ENCODE peak calls at places on chromosomes 12 and 14, in seven cellular contexts. F is GM12878, B is HepG2, T is HCT116, M is SK-N-SH, A is K562, K is H1. G is an unnamed sample.
A peak's percentile ranks its signal among the peaks of the same experiment; 100 is the strongest.

GRCh38 chr14:78253986-78254385 is 83.8 kb downstream of the NRXN3 start:
- DNase-seq in T (no peak), B (no peak), F (no peak), A (no peak), M (no peak), K (no peak), G (no peak)

GRCh38 chr12:71399197-71399596 is 40.4 kb upstream of the LGR5 start:
- DNase-seq in A (no peak), B (no peak), T (no peak), M (no peak), F (no peak), K (no peak), G (no peak)

GRCh38 chr12:58966939-58967338 is 46.6 kb upstream of the LRIG3 start:
- DNase-seq in T (no peak), M (no peak), B (no peak), F (no peak), K (no peak), A (no peak), G (no peak)

GRCh38 chr12:103800252-103800771 is 40.7 kb downstream of the NT5DC3 start:
- DNase-seq in F (no peak), T (no peak), A (no peak), B (peak; percentile 47), M (peak; percentile 24), K (no peak), G (no peak)

GRCh38 chr12:53735-54095 is 12.9 kb upstream of the IQSEC3 start:
- DNase-seq in F (no peak), K (no peak), T (no peak), M (no peak), A (peak; percentile 4), B (no peak), G (no peak)

GRCh38 chr14:24861083-24861630 is 188.8 kb downstream of the STXBP6 start:
- DNase-seq in B (peak; percentile 43), A (no peak), M (no peak), F (no peak), K (no peak), T (no peak), G (no peak)

GRCh38 chr14:74512431-74512830 is 18.9 kb downstream of the ISCA2 start:
- DNase-seq in F (no peak), B (no peak), A (no peak), M (no peak), T (no peak), K (no peak), G (no peak)

GRCh38 chr14:21917699-21918436 is 244.2 kb upstream of the OR4E1 start:
- DNase-seq in B (peak; percentile 56), F (peak; percentile 3), A (peak; percentile 18), M (peak; percentile 11), T (peak; percentile 31), K (no peak), G (peak; percentile 23)

GRCh38 chr14:68634346-68634745 is 158.5 kb downstream of the ZFP36L1 start:
- DNase-seq in K (peak; percentile 43), T (no peak), A (no peak), F (no peak), B (no peak), M (no peak), G (no peak)

GRCh38 chr14:36233217-36233616 is 56.7 kb upstream of the PTCSC3 start:
- DNase-seq in K (no peak), A (no peak), M (no peak), B (no peak), F (no peak), T (no peak), G (no peak)

GRCh38 chr12:71654200-71654599 is 9.4 kb downstream of the ZFC3H1 start:
- DNase-seq in A (no peak), M (no peak), T (no peak), K (no peak), F (no peak), B (peak; percentile 50), G (no peak)

GRCh38 chr12:130972589-130972950 is 18.9 kb downstream of the ADGRD1 start:
- DNase-seq in M (no peak), F (no peak), A (no peak), B (no peak), K (no peak), T (no peak), G (no peak)

GRCh38 chr14:52044791-52045522 is 23.9 kb downstream of the NID2 start:
- DNase-seq in F (no peak), K (no peak), T (no peak), A (no peak), B (no peak), M (no peak), G (no peak)

GRCh38 chr12:83945871-83946270 is 966.7 kb downstream of the SLC6A15 start:
- DNase-seq in M (no peak), B (peak; percentile 2), K (no peak), T (peak; percentile 3), F (no peak), A (no peak), G (no peak)

GRCh38 chr12:71589478-71589881 is 74.2 kb downstream of the ZFC3H1 start:
- DNase-seq in K (no peak), A (no peak), B (no peak), M (no peak), F (no peak), T (no peak), G (no peak)

GRCh38 chr12:75905975-75906374 is 125.6 kb downstream of the PHLDA1 start:
- DNase-seq in K (no peak), M (no peak), A (no peak), F (no peak), B (no peak), T (no peak), G (no peak)

GRCh38 chr12:48972213-48973021 is 882 bp upstream of the WNT10B start:
- DNase-seq in F (no peak), A (no peak), T (no peak), M (peak; percentile 38), B (no peak), K (no peak), G (no peak)

GRCh38 chr12:12645485-12645884 is 33.8 kb downstream of the CREBL2 start:
- DNase-seq in K (no peak), F (no peak), T (peak; percentile 16), B (peak; percentile 64), M (peak; percentile 34), A (peak; percentile 29), G (peak; percentile 25)

GRCh38 chr12:57632898-57633825 is at the start of gene B4GALNT1:
- DNase-seq in M (peak; percentile 91), T (peak; percentile 46), B (no peak), K (no peak), A (peak; percentile 81), F (no peak), G (peak; percentile 73)

GRCh38 chr14:68893566-68893965 is 85.5 kb downstream of the ACTN1 start:
- DNase-seq in F (no peak), A (no peak), T (no peak), M (no peak), K (no peak), B (no peak), G (no peak)

GRCh38 chr14:72643317-72643801 is 250.5 kb downstream of the DPF3 start:
- DNase-seq in B (no peak), F (no peak), M (no peak), K (no peak), T (no peak), A (no peak), G (no peak)
- TF ChIP-seq JUND in B (no peak), F (no peak), M (peak; percentile 96), K (no peak), T (no peak), A (no peak), G (no peak)

GRCh38 chr14:84707830-84708229 is 822.1 kb upstream of the FLRT2 start:
- DNase-seq in F (no peak), K (no peak), A (no peak), B (no peak), T (no peak), M (no peak), G (no peak)
- TF ChIP-seq JUND in F (no peak), K (no peak), A (no peak), B (no peak), T (no peak), M (no peak), G (no peak)

DNA sequence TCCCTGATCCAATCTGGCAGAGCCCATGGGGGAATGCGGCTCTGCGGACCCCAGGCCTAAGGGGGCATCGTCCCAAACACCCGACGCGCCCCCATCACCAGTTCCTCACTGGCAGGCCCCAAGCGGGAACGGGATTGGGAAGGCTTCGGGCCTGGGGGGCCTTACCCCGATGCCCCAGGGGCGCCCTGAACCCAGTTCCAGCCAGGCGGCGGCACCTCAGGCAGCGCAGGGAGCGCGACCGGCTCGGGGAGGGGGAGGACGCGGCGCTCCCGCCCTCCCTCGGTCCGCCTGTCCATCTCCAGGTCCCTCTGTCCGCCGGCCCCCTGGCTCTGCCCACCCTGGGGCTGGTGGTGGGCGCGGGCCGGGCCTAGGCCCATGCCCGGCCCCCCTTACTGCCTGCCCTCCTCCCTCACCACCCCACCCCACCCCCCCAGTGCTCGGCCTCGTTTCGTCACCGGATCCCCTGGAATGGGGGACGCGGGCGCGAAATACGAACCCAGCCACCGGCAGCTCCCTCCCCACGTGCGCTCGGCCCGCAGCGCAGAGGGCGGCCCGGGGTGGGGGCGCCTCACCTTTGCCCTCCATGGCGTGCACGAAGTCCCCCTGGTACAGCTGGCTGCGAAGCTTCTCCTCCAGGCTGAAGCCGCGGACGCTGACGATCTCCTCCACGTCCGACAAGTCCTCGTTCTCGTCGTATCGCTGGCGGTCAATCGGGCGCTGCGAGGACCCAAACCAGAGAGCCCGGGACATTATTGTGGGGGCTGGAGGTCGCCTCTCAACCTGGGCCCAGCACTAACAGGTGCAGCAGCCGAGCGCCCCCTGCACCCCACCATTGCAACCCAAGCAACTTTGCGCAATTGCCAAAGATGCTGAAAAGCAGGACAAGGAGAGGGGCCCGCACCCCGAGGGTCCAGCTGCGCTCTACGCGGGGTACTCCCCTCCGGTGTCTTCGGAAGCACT is 2.3 kb downstream of the KDM2B start:
- DNase-seq in T (no peak), F (no peak), M (peak; percentile 37), B (no peak), K (peak; percentile 76), A (no peak), G (no peak)
- TF ChIP-seq JUND in T (no peak), F (no peak), M (no peak), B (no peak), K (no peak), A (no peak), G (no peak)

GRCh38 chr12:24546661-24547060 is 402.2 kb downstream of the BCAT1 start:
- DNase-seq in T (no peak), K (no peak), M (no peak), A (no peak), F (no peak), B (no peak), G (no peak)

GRCh38 chr12:24553259-24553658 is 395.6 kb downstream of the BCAT1 start:
- DNase-seq in K (no peak), M (no peak), F (no peak), A (no peak), T (no peak), B (no peak), G (no peak)

GRCh38 chr12:24555730-24556129 is 393.2 kb downstream of the BCAT1 start:
- DNase-seq in B (no peak), M (no peak), F (no peak), T (no peak), A (no peak), K (no peak), G (no peak)

GRCh38 chr12:24554612-24555300 is 394.1 kb downstream of the BCAT1 start:
- DNase-seq in T (no peak), K (no peak), B (no peak), M (no peak), A (no peak), F (no peak), G (no peak)

DNA sequence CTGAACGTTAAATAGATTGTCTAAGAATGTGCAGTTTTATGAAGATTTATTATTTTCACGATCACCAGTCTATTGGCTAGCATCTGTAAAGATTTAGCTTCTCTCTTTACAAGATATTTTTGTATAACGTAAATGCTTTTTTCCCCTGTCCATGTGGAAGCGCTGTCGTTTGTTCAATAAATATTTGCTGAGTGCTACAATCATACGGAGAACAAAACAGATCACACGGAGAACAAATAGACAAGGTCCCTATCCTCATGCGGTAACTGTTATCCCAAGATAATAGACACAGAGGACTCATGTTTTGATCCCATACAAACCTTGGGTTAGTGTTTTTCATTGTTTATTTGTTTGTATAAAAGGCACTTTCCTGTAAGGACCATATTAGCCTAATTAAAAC is 397.5 kb downstream of the BCAT1 start:
- DNase-seq in T (no peak), K (no peak), M (no peak), F (no peak), B (peak; percentile 44), A (no peak), G (no peak)
- TF ChIP-seq JUND in T (no peak), K (no peak), M (no peak), F (no peak), B (no peak), A (no peak), G (no peak)

G was measured in T47D.